ENCODE peak calls at places on chromosomes 7 and 10, in four cellular contexts. T is RPMI7951, C is epithelial cell of proximal tubule, M is Kasumi-1. J is an unnamed sample.
A peak's percentile ranks its signal among the peaks of the same experiment; 100 is the strongest.

GRCh38 chr10:13820119-13820518 is 233.4 kb downstream of the PRPF18 start:
- DNase-seq in T (no peak), C (no peak), M (no peak), J (no peak)

GRCh38 chr10:24901686-24902399 is 50.6 kb downstream of the PRTFDC1 start:
- DNase-seq in T (peak; percentile 98), C (peak; percentile 98), M (peak; percentile 6), J (peak; percentile 98)

GRCh38 chr10:115772606-115773005 is 500.4 kb downstream of the GFRA1 start:
- DNase-seq in T (no peak), C (peak; percentile 20), M (no peak), J (peak; percentile 54)

GRCh38 chr10:34280599-34281374 is 534.3 kb downstream of the PARD3 start:
- DNase-seq in T (peak; percentile 97), C (peak; percentile 92), M (no peak), J (peak; percentile 96)

GRCh38 chr7:29194206-29194593 is 375 bp upstream of the CHN2 start:
- DNase-seq in T (no peak), C (no peak), M (no peak), J (no peak)

GRCh38 chr10:43375401-43376020 is 4.1 kb downstream of the FXYD4 start:
- DNase-seq in T (no peak), C (no peak), M (no peak), J (no peak)

GRCh38 chr10:13587367-13587766 is 602 bp downstream of the PRPF18 start:
- DNase-seq in T (peak; percentile 17), C (no peak), M (no peak), J (no peak)

GRCh38 chr7:77453531-77453930 is 37.4 kb upstream of the GSAP start:
- DNase-seq in T (peak; percentile 19), C (no peak), M (no peak), J (no peak)

GRCh38 chr10:491667-492424 is 197.6 kb downstream of the DIP2C start:
- DNase-seq in T (no peak), C (no peak), M (no peak), J (no peak)

GRCh38 chr7:151813997-151814396 is 62.9 kb downstream of the PRKAG2 start:
- DNase-seq in T (no peak), C (no peak), M (no peak), J (no peak)

GRCh38 chr7:88401009-88401623 is 94.4 kb upstream of the STEAP4 start:
- DNase-seq in T (no peak), C (no peak), M (peak; percentile 28), J (peak; percentile 4)

GRCh38 chr7:50264908-50265307 is 39.6 kb upstream of the IKZF1 start:
- DNase-seq in T (no peak), C (no peak), M (no peak), J (no peak)

GRCh38 chr10:63467833-63468232 is 2.1 kb upstream of the JMJD1C start:
- DNase-seq in T (peak; percentile 20), C (no peak), M (no peak), J (no peak)